ENCODE peak calls at places on chromosomes 6 and 20, in eight cellular contexts. Z is astrocyte of the cerebellum, O is ovary, T is endothelial cell, R is PC-9, P is WERI-Rb-1, W is Calu3, C is B cell. G is an unnamed sample.

GRCh38 chr20:55415567-55416142 is 589.7 kb downstream of the CBLN4 start:
- DNase-seq in Z (no peak), O (no peak), T (no peak), R (no peak), P (no peak), W (no peak), C (no peak), G (no peak)

GRCh38 chr6:145836170-145836569 is 21.6 kb upstream of the FBXO30 start:
- DNase-seq in Z (no peak), O (no peak), T (no peak), R (no peak), P (no peak), W (no peak), C (no peak), G (no peak)

GRCh38 chr6:101545171-101545570 is 151.7 kb downstream of the GRIK2 start:
- DNase-seq in Z (no peak), O (no peak), T (no peak), R (no peak), P (no peak), W (no peak), C (no peak), G (no peak)

GRCh38 chr6:138289739-138290138 is 71.4 kb upstream of the PBOV1 start:
- DNase-seq in Z (no peak), O (no peak), T (peak), R (peak), P (peak), W (peak), C (peak), G (peak)

GRCh38 chr6:112004397-112005341 is 49.2 kb upstream of the CCN6 start:
- DNase-seq in Z (no peak), O (no peak), T (no peak), R (no peak), P (no peak), W (no peak), C (no peak), G (no peak)

GRCh38 chr20:32052090-32052791 is at the start of gene HCK:
- DNase-seq in Z (no peak), O (no peak), T (no peak), R (no peak), P (no peak), W (no peak), C (peak), G (peak)

GRCh38 chr20:2814587-2815051 is at the start of gene C20orf141:
- DNase-seq in Z (peak), O (no peak), T (no peak), R (peak), P (peak), W (no peak), C (no peak), G (no peak)

GRCh38 chr6:49003348-49003747 is 459.7 kb downstream of the MMUT start:
- DNase-seq in Z (no peak), O (no peak), T (no peak), R (no peak), P (no peak), W (no peak), C (no peak), G (no peak)

GRCh38 chr20:21615617-21616080 is 89.8 kb upstream of the PAX1 start:
- DNase-seq in Z (peak), O (peak), T (peak), R (peak), P (peak), W (peak), C (peak), G (peak)

GRCh38 chr6:4914412-4915159 is 89.3 kb downstream of the RPP40 start:
- DNase-seq in Z (no peak), O (no peak), T (no peak), R (no peak), P (no peak), W (no peak), C (no peak), G (no peak)

GRCh38 chr6:93581371-93581770 is 162.0 kb upstream of the EPHA7 start:
- DNase-seq in Z (no peak), O (no peak), T (no peak), R (no peak), P (no peak), W (no peak), C (no peak), G (no peak)

GRCh38 chr6:82954937-82955577 is 110.6 kb downstream of the UBE3D start:
- DNase-seq in Z (peak), O (no peak), T (no peak), R (no peak), P (no peak), W (no peak), C (no peak), G (no peak)

GRCh38 chr6:28401172-28401571 is 1.6 kb upstream of the ZSCAN12 start:
- DNase-seq in Z (no peak), O (no peak), T (no peak), R (no peak), P (no peak), W (no peak), C (no peak), G (no peak)

GRCh38 chr6:110566346-110567125 is 90.1 kb upstream of the SLC22A16 start:
- DNase-seq in Z (no peak), O (no peak), T (no peak), R (no peak), P (no peak), W (no peak), C (no peak), G (no peak)

GRCh38 chr6:28838289-28838633 is 85.5 kb downstream of the TRIM27 start:
- DNase-seq in Z (peak), O (peak), T (peak), R (peak), P (peak), W (peak), C (peak), G (peak)

GRCh38 chr20:52033313-52033712 is 158.3 kb downstream of the ZFP64 start:
- DNase-seq in Z (no peak), O (no peak), T (no peak), R (no peak), P (no peak), W (no peak), C (no peak), G (no peak)

GRCh38 chr6:80548496-80548895 is 442.0 kb downstream of the BCKDHB start:
- DNase-seq in Z (no peak), O (no peak), T (no peak), R (no peak), P (no peak), W (no peak), C (no peak), G (no peak)

GRCh38 chr20:35496481-35496880 is 33.0 kb downstream of the C20orf173 start:
- DNase-seq in Z (no peak), O (no peak), T (no peak), R (no peak), P (no peak), W (no peak), C (no peak), G (no peak)

GRCh38 chr6:101396552-101397173 is 3.2 kb downstream of the GRIK2 start:
- DNase-seq in Z (peak), O (peak), T (peak), R (peak), P (no peak), W (peak), C (peak), G (peak)

GRCh38 chr20:21503345-21503744 is 10.5 kb downstream of the NKX2-2 start:
- DNase-seq in Z (no peak), O (no peak), T (no peak), R (no peak), P (no peak), W (no peak), C (no peak), G (peak)

GRCh38 chr6:118896339-118897136 is 2.6 kb downstream of the ASF1A start:
- DNase-seq in Z (no peak), O (no peak), T (no peak), R (peak), P (no peak), W (no peak), C (no peak), G (peak)

GRCh38 chr6:22411408-22412105 is 114.7 kb upstream of the PRL start:
- DNase-seq in Z (peak), O (no peak), T (no peak), R (no peak), P (no peak), W (no peak), C (no peak), G (no peak)

GRCh38 chr20:62928246-62928939 is 2.1 kb upstream of the DIDO1 start:
- DNase-seq in Z (no peak), O (peak), T (peak), R (no peak), P (no peak), W (no peak), C (no peak), G (no peak)

GRCh38 chr20:61630816-61631215 is 378.8 kb downstream of the CDH4 start:
- DNase-seq in Z (no peak), O (no peak), T (no peak), R (no peak), P (no peak), W (no peak), C (no peak), G (no peak)

GRCh38 chr6:116217069-116217468 is 36.8 kb downstream of the TSPYL4 start:
- DNase-seq in Z (peak), O (no peak), T (no peak), R (no peak), P (no peak), W (no peak), C (peak), G (peak)

GRCh38 chr6:138371720-138372119 is 6.0 kb upstream of the SMIM28 start:
- DNase-seq in Z (no peak), O (no peak), T (no peak), R (no peak), P (peak), W (peak), C (no peak), G (no peak)

GRCh38 chr20:63658749-63659187 is 656 bp downstream of the RTEL1 start:
- DNase-seq in Z (no peak), O (no peak), T (no peak), R (no peak), P (no peak), W (no peak), C (no peak), G (no peak)

GRCh38 chr6:35251949-35252348 is 7.6 kb upstream of the ZNF76 start:
- DNase-seq in Z (no peak), O (no peak), T (no peak), R (no peak), P (no peak), W (no peak), C (no peak), G (no peak)

GRCh38 chr20:62197321-62197720 is 14.5 kb downstream of the MTG2 start:
- DNase-seq in Z (no peak), O (no peak), T (no peak), R (no peak), P (no peak), W (no peak), C (no peak), G (no peak)

GRCh38 chr20:8756410-8756809 is 312.5 kb upstream of the PLCB4 start:
- DNase-seq in Z (peak), O (no peak), T (no peak), R (no peak), P (no peak), W (no peak), C (no peak), G (no peak)

GRCh38 chr20:62482970-62483369 is 7.2 kb upstream of the GATA5 start:
- DNase-seq in Z (no peak), O (no peak), T (no peak), R (no peak), P (no peak), W (no peak), C (no peak), G (no peak)

GRCh38 chr6:138953451-138953850 is 34.6 kb downstream of the REPS1 start:
- DNase-seq in Z (peak), O (no peak), T (no peak), R (no peak), P (no peak), W (no peak), C (no peak), G (no peak)

GRCh38 chr20:24389686-24390085 is 79.7 kb upstream of the SYNDIG1 start:
- DNase-seq in Z (no peak), O (no peak), T (no peak), R (no peak), P (no peak), W (no peak), C (peak), G (no peak)

GRCh38 chr6:17585766-17586502 is 14.2 kb upstream of the FAM8A1 start:
- DNase-seq in Z (no peak), O (no peak), T (no peak), R (no peak), P (peak), W (peak), C (no peak), G (no peak)

GRCh38 chr6:151675746-151676459 is 131.6 kb upstream of the ESR1 start:
- DNase-seq in Z (no peak), O (no peak), T (peak), R (peak), P (peak), W (peak), C (peak), G (peak)

GRCh38 chr6:55866110-55866509 is 9.3 kb downstream of the BMP5 start:
- DNase-seq in Z (no peak), O (no peak), T (no peak), R (peak), P (no peak), W (peak), C (no peak), G (no peak)

GRCh38 chr20:20593447-20594170 is 118.8 kb downstream of the RALGAPA2 start:
- DNase-seq in Z (no peak), O (peak), T (peak), R (peak), P (peak), W (no peak), C (peak), G (peak)

GRCh38 chr20:45463113-45463512 is 6.4 kb upstream of the WFDC2 start:
- DNase-seq in Z (no peak), O (no peak), T (no peak), R (no peak), P (no peak), W (no peak), C (no peak), G (no peak)

GRCh38 chr20:45461225-45461624 is 8.3 kb upstream of the WFDC2 start:
- DNase-seq in Z (no peak), O (no peak), T (no peak), R (no peak), P (no peak), W (no peak), C (no peak), G (no peak)

GRCh38 chr20:45456632-45457031 is 12.9 kb upstream of the WFDC2 start:
- DNase-seq in Z (no peak), O (no peak), T (peak), R (peak), P (peak), W (peak), C (no peak), G (peak)

GRCh38 chr20:45462711-45463110 is 6.8 kb upstream of the WFDC2 start:
- DNase-seq in Z (no peak), O (no peak), T (no peak), R (no peak), P (no peak), W (no peak), C (no peak), G (no peak)

GRCh38 chr20:45459606-45460005 is 9.9 kb upstream of the WFDC2 start:
- DNase-seq in Z (no peak), O (no peak), T (no peak), R (no peak), P (no peak), W (peak), C (no peak), G (no peak)
- TF ChIP-seq CTCF in Z (no peak), O (no peak), T (no peak), R (peak), P (peak), W (peak), C (no peak), G (no peak)

DNA sequence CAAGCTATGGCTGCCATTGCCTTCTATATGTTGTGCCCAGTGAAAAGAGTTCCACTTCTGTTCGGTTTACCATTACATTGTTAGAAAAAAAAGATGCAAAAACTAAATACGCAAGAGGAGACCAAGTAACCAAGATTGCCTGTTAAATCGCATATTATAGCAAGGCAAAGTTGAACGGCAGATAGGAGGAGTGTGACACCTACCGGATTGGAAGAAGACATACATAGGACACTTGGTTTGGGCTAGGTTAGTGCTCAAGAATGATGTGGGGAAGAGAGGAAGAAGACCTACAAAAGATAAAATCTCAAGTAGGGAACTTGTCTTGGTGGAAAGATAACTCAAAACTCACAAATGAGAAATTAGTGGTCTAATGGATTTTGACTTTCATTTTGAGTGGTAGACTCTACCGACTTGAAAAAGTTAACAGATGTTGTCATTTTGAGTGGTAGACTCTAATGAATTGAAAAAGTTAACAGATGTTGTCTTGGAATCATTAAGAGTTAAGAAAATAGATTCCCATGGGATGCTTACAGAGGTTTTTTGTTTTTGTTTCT is 95.5 kb downstream of the F13A1 start:
- DNase-seq in Z (no peak), O (no peak), T (no peak), R (no peak), P (no peak), W (no peak), C (no peak), G (no peak)
- TF ChIP-seq CTCF in Z (no peak), O (no peak), T (no peak), R (peak), P (no peak), W (no peak), C (no peak), G (no peak)

DNA sequence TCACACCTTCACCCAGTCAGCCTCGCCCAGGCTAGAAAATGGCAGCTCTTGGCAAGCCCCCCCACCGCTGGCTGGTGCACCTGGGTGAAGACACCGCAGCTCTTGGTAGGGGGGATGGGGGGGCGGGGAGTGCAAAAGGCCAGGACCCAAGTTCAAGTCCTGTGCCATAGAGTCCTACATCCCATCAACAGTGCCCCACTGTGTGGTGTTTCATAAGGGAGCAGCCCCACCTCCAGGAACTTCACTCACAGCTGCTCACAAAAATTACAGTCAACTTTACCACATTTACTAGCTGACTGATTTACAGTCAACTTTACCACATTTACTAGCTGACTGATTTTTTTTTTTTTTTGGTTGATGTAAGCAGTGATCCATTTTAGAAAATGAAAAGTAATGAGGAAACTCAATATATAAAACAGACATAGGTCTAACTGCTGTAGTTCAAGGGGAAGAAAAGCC is 209.0 kb upstream of the SNX9 start:
- DNase-seq in Z (no peak), O (no peak), T (no peak), R (no peak), P (no peak), W (peak), C (peak), G (no peak)
- TF ChIP-seq CTCF in Z (no peak), O (no peak), T (no peak), R (peak), P (peak), W (no peak), C (no peak), G (no peak)

GRCh38 chr6:29926795-29927427 is 15.4 kb upstream of the HLA-A start:
- DNase-seq in Z (peak), O (peak), T (peak), R (peak), P (no peak), W (peak), C (peak), G (peak)

GRCh38 chr6:29924731-29925130 is 17.6 kb upstream of the HLA-A start:
- DNase-seq in Z (no peak), O (no peak), T (no peak), R (peak), P (no peak), W (peak), C (no peak), G (no peak)

GRCh38 chr6:29925341-29926080 is 16.8 kb upstream of the HLA-A start:
- DNase-seq in Z (no peak), O (no peak), T (no peak), R (no peak), P (no peak), W (no peak), C (no peak), G (no peak)

GRCh38 chr6:29926081-29926794 is 16.1 kb upstream of the HLA-A start:
- DNase-seq in Z (no peak), O (peak), T (peak), R (peak), P (no peak), W (peak), C (no peak), G (no peak)

DNA sequence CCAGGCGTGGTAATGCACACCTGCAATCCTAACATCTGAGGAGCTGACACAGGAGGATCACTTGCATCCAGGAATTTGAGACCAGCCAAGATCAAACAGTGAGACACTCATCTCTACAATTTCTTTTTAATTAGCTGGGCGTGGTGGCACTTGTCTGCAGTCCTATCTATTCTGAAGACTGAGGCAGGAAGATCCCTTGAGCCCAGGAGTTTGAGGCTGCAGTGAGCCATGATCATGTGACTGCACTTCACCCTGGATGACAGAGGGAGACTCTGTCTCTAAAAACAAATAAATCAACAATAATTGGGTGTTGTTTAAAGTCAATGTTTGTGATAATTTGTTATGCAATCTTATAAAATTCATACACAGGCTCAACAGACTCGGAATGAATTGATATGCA is 18.0 kb upstream of the HLA-A start:
- DNase-seq in Z (no peak), O (no peak), T (no peak), R (no peak), P (no peak), W (no peak), C (no peak), G (no peak)
- TF ChIP-seq CTCF in Z (no peak), O (no peak), T (no peak), R (no peak), P (no peak), W (no peak), C (no peak), G (no peak)

GRCh38 chr6:127302728-127303675 is 36.3 kb downstream of the RNF146 start:
- DNase-seq in Z (peak), O (peak), T (peak), R (peak), P (peak), W (peak), C (peak), G (peak)

GRCh38 chr6:127301199-127301700 is 34.6 kb downstream of the RNF146 start:
- DNase-seq in Z (no peak), O (no peak), T (no peak), R (no peak), P (no peak), W (no peak), C (no peak), G (no peak)

GRCh38 chr6:127298475-127298874 is 31.8 kb downstream of the RNF146 start:
- DNase-seq in Z (no peak), O (no peak), T (no peak), R (no peak), P (no peak), W (no peak), C (no peak), G (no peak)

GRCh38 chr6:127299522-127300240 is 33.0 kb downstream of the RNF146 start:
- DNase-seq in Z (no peak), O (no peak), T (no peak), R (no peak), P (no peak), W (no peak), C (no peak), G (no peak)

DNA sequence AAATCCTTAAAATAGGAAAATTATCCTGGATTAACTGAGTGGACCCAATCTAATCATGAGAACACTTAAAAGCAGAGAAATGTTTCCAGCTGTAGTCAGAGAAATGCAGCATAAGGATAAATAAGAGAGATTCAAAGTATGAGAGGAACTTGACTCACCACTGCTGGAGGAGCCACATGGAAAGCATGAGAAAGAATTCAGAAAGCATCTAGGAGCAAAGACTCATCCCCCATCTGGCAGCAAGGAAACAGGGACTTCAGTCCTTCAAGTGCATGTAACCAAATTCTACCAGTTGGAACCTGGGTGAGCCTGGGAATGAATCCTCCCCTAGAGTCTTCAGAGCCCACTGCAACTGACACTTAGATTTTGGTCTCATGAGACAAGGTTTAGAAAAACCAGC is 33.7 kb downstream of the RNF146 start:
- DNase-seq in Z (peak), O (no peak), T (no peak), R (no peak), P (no peak), W (no peak), C (no peak), G (no peak)
- TF ChIP-seq CTCF in Z (peak), O (no peak), T (no peak), R (no peak), P (no peak), W (no peak), C (no peak), G (no peak)